ENCODE peak calls at places on chromosome 12, in ten cellular contexts. One of them, this sample, is unnamed. For H3K4me1, the result is how much of the 10 kb centered on the place peaks cover.

GRCh38 chr12:131362290-131363211 is 348.3 kb upstream of the SFSWAP start:
- DNase-seq in adipocyte: no peak
- DNase-seq in trophoblast cell: no peak
- DNase-seq in HAP-1: no peak
- DNase-seq in stomach: peak
- DNase-seq in BE2C: no peak
- DNase-seq in lung: no peak
- DNase-seq in right lobe of liver: no peak
- DNase-seq in left lung: peak
- DNase-seq in HCT116: no peak
- DNase-seq in this sample: no peak

GRCh38 chr12:81520064-81520945 is 238.8 kb downstream of the PPFIA2 start:
- DNase-seq in left lung: no peak
- DNase-seq in right lobe of liver: no peak
- DNase-seq in stomach: no peak
- DNase-seq in BE2C: no peak
- DNase-seq in lung: no peak
- DNase-seq in adipocyte: peak
- DNase-seq in HAP-1: no peak
- DNase-seq in HCT116: no peak
- DNase-seq in trophoblast cell: no peak
- DNase-seq in this sample: no peak

GRCh38 chr12:65834146-65834935 is 10.1 kb downstream of the HMGA2 start:
- DNase-seq in BE2C: no peak
- DNase-seq in HAP-1: no peak
- DNase-seq in lung: no peak
- DNase-seq in trophoblast cell: no peak
- DNase-seq in adipocyte: no peak
- DNase-seq in right lobe of liver: no peak
- DNase-seq in stomach: no peak
- DNase-seq in HCT116: no peak
- DNase-seq in left lung: no peak
- DNase-seq in this sample: no peak

GRCh38 chr12:109385339-109386078 is 37.8 kb downstream of the MYO1H start:
- DNase-seq in HCT116: peak
- DNase-seq in HAP-1: peak
- DNase-seq in trophoblast cell: peak
- DNase-seq in right lobe of liver: no peak
- DNase-seq in left lung: no peak
- DNase-seq in BE2C: no peak
- DNase-seq in lung: no peak
- DNase-seq in adipocyte: peak
- DNase-seq in stomach: no peak
- DNase-seq in this sample: no peak

GRCh38 chr12:17793854-17794253 is 296.1 kb downstream of the RERGL start:
- DNase-seq in trophoblast cell: no peak
- DNase-seq in HCT116: no peak
- DNase-seq in adipocyte: no peak
- DNase-seq in left lung: no peak
- DNase-seq in lung: no peak
- DNase-seq in HAP-1: no peak
- DNase-seq in BE2C: no peak
- DNase-seq in stomach: no peak
- DNase-seq in right lobe of liver: no peak
- DNase-seq in this sample: no peak

GRCh38 chr12:3261782-3262359 is 184.7 kb downstream of the TSPAN9 start:
- DNase-seq in HCT116: no peak
- DNase-seq in BE2C: no peak
- DNase-seq in lung: no peak
- DNase-seq in right lobe of liver: peak
- DNase-seq in trophoblast cell: no peak
- DNase-seq in adipocyte: peak
- DNase-seq in stomach: no peak
- DNase-seq in HAP-1: no peak
- DNase-seq in left lung: peak
- DNase-seq in this sample: no peak

GRCh38 chr12:111435661-111436201 is 30.0 kb downstream of the SH2B3 start:
- DNase-seq in adipocyte: no peak
- DNase-seq in left lung: no peak
- DNase-seq in stomach: no peak
- DNase-seq in HCT116: no peak
- DNase-seq in trophoblast cell: no peak
- DNase-seq in lung: no peak
- DNase-seq in right lobe of liver: no peak
- DNase-seq in HAP-1: no peak
- DNase-seq in BE2C: no peak
- DNase-seq in this sample: peak

GRCh38 chr12:72989458-72989947 is 717.3 kb downstream of the TRHDE start:
- DNase-seq in left lung: no peak
- DNase-seq in lung: no peak
- DNase-seq in HAP-1: no peak
- DNase-seq in right lobe of liver: no peak
- DNase-seq in trophoblast cell: no peak
- DNase-seq in adipocyte: no peak
- DNase-seq in BE2C: no peak
- DNase-seq in HCT116: no peak
- DNase-seq in stomach: no peak
- DNase-seq in this sample: no peak

DNA sequence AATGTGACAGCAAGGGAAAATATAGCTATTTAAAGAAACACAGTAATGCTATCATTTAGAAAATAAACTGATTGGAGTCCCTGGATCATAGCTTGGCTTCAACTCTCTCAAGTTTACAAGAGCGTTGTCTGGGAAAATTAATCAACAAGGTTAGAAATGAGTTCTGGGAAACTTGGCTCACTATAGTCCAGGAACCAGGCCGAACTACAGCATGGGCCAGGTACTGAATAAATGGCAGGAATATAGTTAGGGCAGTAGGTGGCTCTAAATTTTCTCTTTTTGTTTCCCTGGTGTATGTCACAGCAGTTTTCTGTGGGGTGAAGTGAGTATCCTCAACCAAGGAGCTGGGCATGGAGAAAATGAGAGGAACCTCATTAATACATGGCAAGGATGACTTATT is 72.4 kb downstream of the PLBD1 start:
- DNase-seq in BE2C: no peak
- DNase-seq in stomach: no peak
- DNase-seq in left lung: no peak
- DNase-seq in adipocyte: no peak
- DNase-seq in trophoblast cell: no peak
- DNase-seq in right lobe of liver: no peak
- DNase-seq in HAP-1: no peak
- DNase-seq in HCT116: no peak
- DNase-seq in lung: no peak
- DNase-seq in this sample: no peak
- H3K4me1 ChIP-seq in BE2C: under half
- H3K4me1 ChIP-seq in stomach: under half
- H3K4me1 ChIP-seq in left lung: under half
- H3K4me1 ChIP-seq in adipocyte: under half
- H3K4me1 ChIP-seq in trophoblast cell: under half
- H3K4me1 ChIP-seq in right lobe of liver: under half
- H3K4me1 ChIP-seq in HAP-1: under half
- H3K4me1 ChIP-seq in HCT116: under half
- H3K4me1 ChIP-seq in lung: under half
- H3K4me1 ChIP-seq in this sample: under half

DNA sequence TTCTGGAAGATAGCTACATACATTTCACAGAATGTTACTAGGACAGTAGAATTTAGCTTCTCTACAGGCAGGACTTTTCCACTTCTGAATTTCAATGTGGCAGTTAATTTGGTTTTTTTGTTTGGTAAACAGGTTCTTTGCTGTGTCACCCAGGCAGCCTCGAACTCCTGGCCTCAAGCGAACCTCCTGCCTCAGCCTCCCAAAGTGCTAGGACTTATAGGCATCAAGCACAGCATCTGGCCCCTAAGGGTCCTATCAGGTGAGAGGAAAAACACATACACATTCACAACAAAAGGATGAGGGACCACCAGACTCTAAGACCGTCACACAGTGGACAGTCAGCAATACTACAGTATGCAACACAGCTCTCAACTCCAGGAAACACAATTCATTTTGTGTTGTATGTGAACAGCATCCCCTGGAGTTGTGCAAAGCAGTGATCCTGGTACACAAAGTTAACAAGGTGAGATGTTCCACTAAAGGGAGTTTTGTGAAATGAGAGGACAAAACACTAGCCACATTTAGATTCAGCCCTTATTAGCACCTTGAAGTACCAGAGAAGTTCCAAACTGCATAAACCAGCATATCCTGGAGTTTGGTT is 6.9 kb downstream of the ATP2B1 start:
- DNase-seq in stomach: no peak
- DNase-seq in left lung: no peak
- DNase-seq in BE2C: no peak
- DNase-seq in trophoblast cell: no peak
- DNase-seq in HCT116: no peak
- DNase-seq in adipocyte: no peak
- DNase-seq in lung: no peak
- DNase-seq in HAP-1: no peak
- DNase-seq in right lobe of liver: no peak
- DNase-seq in this sample: no peak
- H3K4me1 ChIP-seq in stomach: under half
- H3K4me1 ChIP-seq in left lung: under half
- H3K4me1 ChIP-seq in BE2C: under half
- H3K4me1 ChIP-seq in trophoblast cell: under half
- H3K4me1 ChIP-seq in HCT116: under half
- H3K4me1 ChIP-seq in adipocyte: under half
- H3K4me1 ChIP-seq in lung: under half
- H3K4me1 ChIP-seq in HAP-1: under half
- H3K4me1 ChIP-seq in right lobe of liver: under half
- H3K4me1 ChIP-seq in this sample: under half

DNA sequence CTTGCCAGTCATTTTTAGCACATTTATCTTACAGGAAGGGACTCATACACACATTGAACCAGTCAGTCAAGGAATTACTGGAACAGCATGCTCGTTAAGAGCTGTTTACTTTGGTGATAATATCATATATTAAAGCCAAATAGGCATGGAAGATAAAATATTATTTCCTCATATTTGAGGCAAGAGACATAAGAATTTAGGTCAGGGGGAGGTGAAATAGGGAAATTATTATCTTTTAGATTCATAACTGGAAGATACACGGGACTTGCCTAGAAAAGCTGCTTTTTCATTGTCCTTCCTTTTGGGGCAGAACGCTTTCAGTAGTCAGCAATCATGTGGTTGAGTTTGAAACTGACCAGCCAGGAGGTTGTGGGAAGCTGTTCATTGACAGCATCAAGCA is 72.6 kb downstream of the NTN4 start:
- DNase-seq in right lobe of liver: no peak
- DNase-seq in stomach: no peak
- DNase-seq in HCT116: no peak
- DNase-seq in trophoblast cell: no peak
- DNase-seq in left lung: no peak
- DNase-seq in adipocyte: no peak
- DNase-seq in lung: no peak
- DNase-seq in BE2C: no peak
- DNase-seq in HAP-1: no peak
- DNase-seq in this sample: no peak
- H3K4me1 ChIP-seq in right lobe of liver: under half
- H3K4me1 ChIP-seq in stomach: half or more
- H3K4me1 ChIP-seq in HCT116: under half
- H3K4me1 ChIP-seq in trophoblast cell: under half
- H3K4me1 ChIP-seq in left lung: under half
- H3K4me1 ChIP-seq in adipocyte: under half
- H3K4me1 ChIP-seq in lung: under half
- H3K4me1 ChIP-seq in BE2C: under half
- H3K4me1 ChIP-seq in HAP-1: under half
- H3K4me1 ChIP-seq in this sample: under half

GRCh38 chr12:129870146-129870545 is 33.7 kb downstream of the TMEM132D start:
- DNase-seq in HAP-1: no peak
- DNase-seq in stomach: no peak
- DNase-seq in trophoblast cell: no peak
- DNase-seq in HCT116: no peak
- DNase-seq in right lobe of liver: no peak
- DNase-seq in lung: peak
- DNase-seq in BE2C: no peak
- DNase-seq in adipocyte: no peak
- DNase-seq in left lung: no peak
- DNase-seq in this sample: no peak
- H3K4me1 ChIP-seq in HAP-1: under half
- H3K4me1 ChIP-seq in stomach: under half
- H3K4me1 ChIP-seq in trophoblast cell: under half
- H3K4me1 ChIP-seq in HCT116: under half
- H3K4me1 ChIP-seq in right lobe of liver: under half
- H3K4me1 ChIP-seq in lung: under half
- H3K4me1 ChIP-seq in BE2C: under half
- H3K4me1 ChIP-seq in adipocyte: under half
- H3K4me1 ChIP-seq in left lung: under half
- H3K4me1 ChIP-seq in this sample: under half

DNA sequence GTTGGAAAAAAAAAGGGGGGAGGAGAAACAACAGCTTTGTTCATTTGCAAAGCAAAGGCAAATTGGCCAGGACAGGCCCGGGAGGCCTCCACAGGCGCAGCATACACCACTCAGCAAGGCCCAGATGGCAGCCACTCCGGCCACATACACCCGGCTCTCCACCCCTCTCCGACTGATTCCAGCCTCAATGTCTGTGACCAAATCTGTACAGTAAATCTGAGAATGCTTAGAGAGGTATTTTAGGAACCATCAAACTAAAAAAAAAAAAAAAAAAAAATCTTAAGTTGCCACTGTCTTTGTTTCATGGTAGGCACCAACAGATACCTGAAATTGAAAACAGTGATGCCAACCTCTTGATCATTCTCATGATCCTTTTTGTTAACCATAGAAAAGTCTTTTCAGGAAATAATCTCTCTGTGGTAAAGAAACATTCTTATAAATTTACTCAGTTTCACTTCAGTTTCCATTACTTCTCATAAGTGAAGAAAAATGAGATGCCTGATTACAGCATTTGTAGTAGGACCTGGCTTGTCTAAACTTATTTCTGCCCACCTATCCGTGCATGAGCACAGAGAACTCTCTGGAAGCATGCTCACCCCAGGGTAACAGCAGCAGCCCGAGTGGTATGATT is 20.2 kb downstream of the VPS37B start:
- DNase-seq in right lobe of liver: peak
- DNase-seq in trophoblast cell: no peak
- DNase-seq in lung: no peak
- DNase-seq in left lung: no peak
- DNase-seq in stomach: peak
- DNase-seq in HAP-1: peak
- DNase-seq in BE2C: no peak
- DNase-seq in adipocyte: peak
- DNase-seq in HCT116: no peak
- DNase-seq in this sample: no peak
- H3K4me1 ChIP-seq in right lobe of liver: under half
- H3K4me1 ChIP-seq in trophoblast cell: under half
- H3K4me1 ChIP-seq in lung: under half
- H3K4me1 ChIP-seq in left lung: half or more
- H3K4me1 ChIP-seq in stomach: half or more
- H3K4me1 ChIP-seq in HAP-1: half or more
- H3K4me1 ChIP-seq in BE2C: under half
- H3K4me1 ChIP-seq in adipocyte: under half
- H3K4me1 ChIP-seq in HCT116: under half
- H3K4me1 ChIP-seq in this sample: half or more

This sample was measured in SJCRH30.